ENCODE peak calls at places on chromosomes 13 and 19, in five cellular contexts. S is GM12878, Z is HepG2, N is H1, E is K562. K is an unnamed sample.

GRCh38 chr19:12293771-12294307 is 844 bp downstream of the ZNF44 start:
- DNase-seq in Z (peak), N (peak), E (peak), S (peak), K (peak)

GRCh38 chr19:32543107-32543900 is 37.7 kb upstream of the PDCD5 start:
- DNase-seq in N (no peak), Z (no peak), E (no peak), S (no peak), K (no peak)

GRCh38 chr13:71218960-71219359 is 648.0 kb downstream of the DACH1 start:
- DNase-seq in E (no peak), S (no peak), Z (peak), N (no peak), K (no peak)

GRCh38 chr13:46385946-46386345 is 1.1 kb downstream of the RUBCNL start:
- DNase-seq in Z (no peak), S (no peak), N (no peak), E (no peak), K (no peak)

GRCh38 chr19:48113190-48113917 is 2.7 kb upstream of the PLA2G4C start:
- DNase-seq in Z (no peak), N (no peak), S (no peak), E (no peak), K (no peak)

GRCh38 chr13:29969286-29969685 is 118.9 kb upstream of the UBL3 start:
- DNase-seq in E (no peak), Z (no peak), S (no peak), N (no peak), K (no peak)

GRCh38 chr13:65656740-65657329 is 1573.3 kb downstream of the PCDH9 start:
- DNase-seq in Z (no peak), S (no peak), E (no peak), N (no peak), K (no peak)

GRCh38 chr13:39132286-39132685 is 94.0 kb downstream of the NHLRC3 start:
- DNase-seq in N (no peak), Z (no peak), E (no peak), S (no peak), K (no peak)

GRCh38 chr13:66210677-66211076 is 1019.5 kb downstream of the PCDH9 start:
- DNase-seq in E (no peak), N (no peak), S (no peak), Z (no peak), K (peak)

GRCh38 chr19:7006305-7006704 is 14.9 kb downstream of the MBD3L2B start:
- DNase-seq in Z (no peak), E (peak), N (no peak), S (no peak), K (no peak)

GRCh38 chr13:78228211-78228610 is 309.6 kb upstream of the EDNRB start:
- DNase-seq in N (no peak), Z (no peak), E (no peak), S (no peak), K (no peak)

GRCh38 chr13:52695856-52696255 is 43.2 kb downstream of the SUGT1 start:
- DNase-seq in Z (peak), S (peak), N (no peak), E (no peak), K (no peak)

GRCh38 chr19:17671906-17672305 is 16.2 kb downstream of the UNC13A start:
- DNase-seq in N (no peak), E (peak), S (no peak), Z (peak), K (peak)

GRCh38 chr19:14339741-14340140 is 41.5 kb upstream of the ADGRE5 start:
- DNase-seq in Z (no peak), E (peak), N (no peak), S (no peak), K (no peak)

GRCh38 chr13:46598140-46598819 is 45.3 kb downstream of the LRCH1 start:
- DNase-seq in Z (no peak), E (no peak), S (no peak), N (no peak), K (no peak)

GRCh38 chr19:676343-677105 is at the start of gene FSTL3:
- DNase-seq in N (no peak), Z (no peak), S (no peak), E (peak), K (no peak)

GRCh38 chr19:13117772-13118423 is at the start of gene NACC1:
- DNase-seq in S (no peak), Z (peak), E (peak), N (peak), K (peak)

GRCh38 chr13:98480915-98481510 is 95.9 kb downstream of the STK24 start:
- DNase-seq in N (no peak), S (no peak), Z (no peak), E (peak), K (no peak)

GRCh38 chr19:8158411-8159074 is 9.2 kb upstream of the FBN3 start:
- DNase-seq in S (peak), Z (peak), E (peak), N (no peak), K (peak)

GRCh38 chr19:42596391-42597071 is 1.8 kb upstream of the CEACAM8 start:
- DNase-seq in N (no peak), Z (no peak), S (no peak), E (peak), K (no peak)

GRCh38 chr19:55257461-55258411 is 1.1 kb downstream of the PPP6R1 start:
- DNase-seq in Z (no peak), E (peak), N (no peak), S (no peak), K (no peak)

GRCh38 chr19:40503300-40503699 is 36.5 kb downstream of the SPTBN4 start:
- DNase-seq in E (peak), S (no peak), N (no peak), Z (no peak), K (no peak)

GRCh38 chr13:32001392-32001768 is 30.2 kb upstream of the FRY start:
- DNase-seq in E (peak), N (no peak), S (no peak), Z (peak), K (peak)

GRCh38 chr19:6070179-6071102 is 39.9 kb downstream of the RFX2 start:
- DNase-seq in N (no peak), E (no peak), Z (no peak), S (no peak), K (no peak)

GRCh38 chr13:74039667-74040066 is 94.5 kb downstream of the KLF12 start:
- DNase-seq in S (no peak), N (no peak), E (no peak), Z (no peak), K (no peak)

GRCh38 chr19:17680235-17680722 is 7.9 kb downstream of the UNC13A start:
- DNase-seq in S (peak), E (peak), N (no peak), Z (no peak), K (peak)

GRCh38 chr13:108302279-108302678 is 32.8 kb downstream of the TNFSF13B start:
- DNase-seq in Z (no peak), N (no peak), S (no peak), E (no peak), K (no peak)

GRCh38 chr13:52070929-52071523 is 46.5 kb downstream of the UTP14C start:
- DNase-seq in Z (peak), E (peak), N (no peak), S (no peak), K (no peak)

GRCh38 chr19:41324921-41325639 is 15.1 kb downstream of the CCDC97 start:
- DNase-seq in Z (peak), N (peak), E (peak), S (no peak), K (no peak)

GRCh38 chr13:54092686-54093085 is 1064.1 kb downstream of the OLFM4 start:
- DNase-seq in E (no peak), N (no peak), S (no peak), Z (no peak), K (no peak)

GRCh38 chr13:25148005-25148798 is 23.9 kb downstream of the AMER2 start:
- DNase-seq in Z (no peak), E (no peak), S (peak), N (no peak), K (no peak)

GRCh38 chr19:17091758-17092333 is 16.3 kb downstream of the MYO9B start:
- DNase-seq in S (no peak), Z (no peak), E (peak), N (no peak), K (no peak)

GRCh38 chr19:28556371-28556770 is 656.6 kb downstream of the UQCRFS1 start:
- DNase-seq in N (no peak), Z (no peak), S (no peak), E (no peak), K (no peak)

GRCh38 chr13:21435231-21435630 is 23.9 kb downstream of the ZDHHC20 start:
- DNase-seq in Z (no peak), S (no peak), E (no peak), N (no peak), K (no peak)

GRCh38 chr13:46170268-46170667 is 11.7 kb downstream of the LCP1 start:
- DNase-seq in Z (no peak), N (peak), S (no peak), E (no peak), K (no peak)

GRCh38 chr13:38394777-38395504 is 45.3 kb downstream of the UFM1 start:
- DNase-seq in N (no peak), E (no peak), Z (no peak), S (no peak), K (no peak)

GRCh38 chr19:21568816-21569496 is 63.6 kb downstream of the ZNF429 start:
- DNase-seq in E (no peak), Z (no peak), S (no peak), N (no peak), K (no peak)

GRCh38 chr13:44054525-44054924 is 174.8 kb downstream of the LACC1 start:
- DNase-seq in Z (no peak), E (no peak), S (no peak), N (no peak), K (no peak)

GRCh38 chr13:44051923-44052322 is 172.2 kb downstream of the LACC1 start:
- DNase-seq in N (no peak), E (no peak), S (no peak), Z (no peak), K (no peak)

GRCh38 chr13:44051405-44051804 is 171.7 kb downstream of the LACC1 start:
- DNase-seq in S (no peak), Z (no peak), N (no peak), E (no peak), K (no peak)

GRCh38 chr13:44050450-44051063 is 170.9 kb downstream of the LACC1 start:
- DNase-seq in Z (peak), S (no peak), E (peak), N (no peak), K (peak)

DNA sequence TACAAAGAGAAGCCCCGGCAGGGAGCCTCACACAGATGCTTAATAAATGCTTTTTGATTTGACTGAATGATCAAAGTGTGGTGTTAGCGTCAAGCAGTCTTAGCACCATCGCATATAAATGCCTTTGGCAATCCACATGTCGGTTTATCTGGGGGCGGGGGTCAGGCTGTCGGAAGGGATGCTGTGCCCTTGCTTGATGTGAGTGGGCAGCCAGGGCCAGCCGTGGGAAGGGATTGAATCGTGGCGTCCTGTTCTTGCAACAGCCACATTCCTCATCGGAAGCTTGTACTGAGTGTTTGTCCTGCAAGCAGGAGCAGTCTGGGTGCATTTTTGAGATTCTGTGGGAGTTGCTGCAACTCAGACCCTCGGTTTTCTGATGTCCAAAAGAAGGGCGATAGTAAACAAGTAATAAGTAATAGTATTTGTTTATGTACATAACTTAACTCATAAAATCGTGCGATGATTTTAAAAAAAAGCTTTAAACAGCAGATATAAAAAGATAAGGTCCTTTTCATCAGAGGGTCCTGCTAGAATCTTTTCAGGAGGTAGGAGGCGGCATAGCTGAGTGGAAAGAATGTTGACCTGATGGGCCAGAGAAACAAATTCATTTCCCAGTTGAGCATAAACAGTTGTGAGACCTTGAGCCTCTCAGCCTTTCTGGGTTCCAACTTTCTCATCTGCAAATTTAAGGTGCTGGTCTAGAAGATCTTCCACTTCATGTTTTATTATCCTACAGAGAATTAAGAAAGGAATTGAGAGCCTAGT is 173.3 kb downstream of the LACC1 start:
- DNase-seq in E (no peak), Z (no peak), S (no peak), N (no peak), K (no peak)
- TF ChIP-seq SRF in E (no peak), Z (no peak), S (no peak), N (no peak), K (no peak)

DNA sequence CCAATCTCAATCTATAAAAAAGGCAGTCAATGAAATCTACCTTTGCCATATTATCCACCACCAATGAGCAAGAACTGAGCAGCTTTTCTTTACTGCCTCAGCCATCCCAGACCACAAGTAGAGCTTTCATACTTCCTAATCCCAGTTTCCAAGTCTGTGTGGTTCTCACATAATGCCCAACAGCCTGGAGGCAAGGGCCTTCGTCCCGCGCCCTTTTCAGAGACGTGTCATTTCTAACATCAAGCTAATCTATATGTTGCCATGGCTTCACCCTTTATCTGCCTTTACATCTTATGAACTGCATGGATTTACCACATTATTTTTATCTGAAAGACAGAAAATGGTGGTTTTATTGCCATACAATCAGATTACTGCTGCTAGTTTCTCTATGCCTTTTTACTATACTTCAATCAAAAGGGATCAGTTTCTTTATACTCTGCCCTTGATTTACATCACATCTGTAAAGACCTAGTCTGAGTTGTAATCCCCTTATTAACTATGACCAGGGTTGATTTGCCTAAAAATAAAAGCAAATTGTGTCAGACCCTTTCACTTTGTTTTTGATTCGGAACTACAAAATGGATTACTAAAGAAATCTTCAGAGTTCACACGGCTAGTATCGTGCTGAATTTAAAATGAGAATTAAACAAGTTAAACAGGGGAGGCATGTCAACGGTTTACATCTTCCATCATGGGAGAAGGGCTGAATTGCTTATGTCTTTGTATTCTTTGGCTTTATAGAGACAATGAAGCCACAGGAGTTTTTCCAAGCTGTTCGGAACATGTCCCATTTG is 5.8 kb downstream of the EFNB2 start:
- DNase-seq in N (no peak), S (no peak), E (no peak), Z (no peak), K (no peak)
- TF ChIP-seq SP1 in N (no peak), S (no peak), E (no peak), Z (no peak), K (no peak)

GRCh38 chr13:99973786-99974185 is 2.2 kb upstream of the ZIC5 start:
- DNase-seq in N (no peak), S (no peak), Z (no peak), E (no peak), K (no peak)
- TF ChIP-seq EZH2 in N (no peak), S (no peak), Z (no peak), E (no peak), K (no peak)

GRCh38 chr13:42405665-42406390 is 133.9 kb downstream of the AKAP11 start:
- DNase-seq in S (peak), N (no peak), Z (no peak), E (no peak), K (no peak)
- TF ChIP-seq SRF in S (no peak), N (no peak), Z (no peak), E (no peak), K (no peak)

GRCh38 chr13:101654916-101655315 is 202.4 kb downstream of the ITGBL1 start:
- DNase-seq in Z (no peak), S (no peak), E (no peak), N (no peak), K (no peak)
- TF ChIP-seq SP1 in Z (no peak), S (no peak), E (no peak), N (no peak), K (no peak)

GRCh38 chr19:44746946-44747738 is 1.4 kb upstream of the BCL3 start:
- DNase-seq in N (no peak), E (peak), Z (peak), S (peak), K (peak)
- TF ChIP-seq EZH2 in N (no peak), E (no peak), Z (no peak), S (no peak), K (no peak)

GRCh38 chr19:3239367-3239766 is 14.9 kb downstream of the CELF5 start:
- DNase-seq in E (no peak), S (no peak), Z (no peak), N (no peak), K (no peak)

GRCh38 chr19:3248728-3249315 is 24.4 kb downstream of the CELF5 start:
- DNase-seq in S (no peak), E (no peak), Z (no peak), N (no peak), K (no peak)

GRCh38 chr19:3245050-3245449 is 20.6 kb downstream of the CELF5 start:
- DNase-seq in Z (no peak), N (no peak), S (no peak), E (no peak), K (no peak)

GRCh38 chr19:3249408-3249807 is 24.9 kb downstream of the CELF5 start:
- DNase-seq in Z (peak), E (peak), S (no peak), N (no peak), K (peak)

DNA sequence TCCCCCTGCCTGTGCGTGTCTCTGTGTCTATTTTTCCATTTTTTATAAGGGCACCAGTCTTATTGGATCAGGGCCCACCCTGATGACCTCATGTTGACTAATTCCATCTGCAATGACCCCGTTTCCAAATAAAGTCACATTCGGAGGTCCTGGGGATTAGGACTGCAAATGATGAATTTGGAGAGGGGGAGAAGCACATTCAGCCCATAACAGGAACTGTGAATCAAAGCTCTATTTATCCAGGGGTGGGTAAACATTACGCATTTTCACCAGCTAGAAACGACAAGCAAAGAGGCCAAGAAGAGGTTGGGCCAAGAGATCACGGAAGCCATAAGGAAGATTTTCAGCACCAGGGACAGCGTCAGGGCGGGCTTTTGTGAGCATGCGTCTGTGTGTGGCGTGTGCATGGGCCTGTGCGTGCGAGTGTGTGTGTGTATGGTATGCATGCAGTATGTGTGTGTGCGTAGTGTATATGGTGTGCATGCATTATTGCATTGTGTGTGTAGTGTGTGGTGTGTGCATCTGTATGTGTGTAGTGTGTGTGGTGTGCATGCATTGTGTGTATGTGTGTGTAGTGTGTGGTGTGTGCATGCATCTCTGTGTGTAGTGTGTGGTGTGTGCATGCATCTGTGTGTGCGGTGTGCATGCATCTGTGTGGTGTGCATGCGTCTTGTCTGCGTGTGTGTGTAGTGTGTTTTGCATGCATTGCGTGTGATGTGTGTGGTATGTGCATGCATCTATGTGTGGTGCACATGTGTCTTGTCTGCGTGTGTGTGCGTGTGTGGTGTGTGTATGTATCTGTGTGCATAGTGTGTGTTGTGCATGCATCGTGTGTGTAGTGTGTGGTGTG is 19.6 kb downstream of the CELF5 start:
- DNase-seq in S (no peak), E (peak), Z (peak), N (no peak), K (peak)
- TF ChIP-seq SRF in S (no peak), E (no peak), Z (no peak), N (no peak), K (no peak)

GRCh38 chr19:49114630-49115363 is 627 bp downstream of the LIN7B start:
- DNase-seq in Z (peak), E (peak), S (no peak), N (no peak), K (no peak)
- TF ChIP-seq SP1 in Z (no peak), E (no peak), S (no peak), N (no peak), K (no peak)